ENCODE peak calls at places on chromosomes 1 and 21, in six cellular contexts. H is stimulated activated CD4-positive, alpha-beta T cell treated with anti-CD3 and anti-CD28 coated beads, Interleukin-4, amount 100 ng/mL, for 1 hour; T is fibroblast of mammary gland; Y is HFF-Myc; U is GM04504; I is kidney. R is an unnamed sample.

GRCh38 chr1:16618719-16619118 is 5.4 kb upstream of the NBPF1 start:
- DNase-seq in U (no peak), Y (no peak), I (peak), T (no peak), H (no peak), R (peak)

GRCh38 chr21:35275776-35276175 is 226.7 kb upstream of the RUNX1 start:
- DNase-seq in Y (no peak), U (no peak), I (no peak), T (no peak), H (no peak), R (no peak)

GRCh38 chr1:201142011-201142853 is 12.0 kb downstream of the TMEM9 start:
- DNase-seq in T (peak), I (peak), H (no peak), U (no peak), Y (no peak), R (no peak)

GRCh38 chr1:47507921-47508894 is 70.4 kb downstream of the FOXD2 start:
- DNase-seq in H (peak), U (no peak), Y (no peak), I (peak), T (no peak), R (no peak)

GRCh38 chr1:214581785-214582184 is 21.2 kb upstream of the CENPF start:
- DNase-seq in U (peak), I (no peak), Y (peak), T (peak), H (no peak), R (no peak)

GRCh38 chr1:25692560-25692959 is 76.0 kb downstream of the MAN1C1 start:
- DNase-seq in Y (no peak), T (no peak), H (peak), I (no peak), U (no peak), R (no peak)

GRCh38 chr21:32916088-32916487 is 109.6 kb upstream of the OLIG2 start:
- DNase-seq in I (no peak), U (no peak), Y (no peak), H (no peak), T (no peak), R (no peak)

GRCh38 chr21:24727803-24728425 is 879.4 kb downstream of the MRPL39 start:
- DNase-seq in T (no peak), U (no peak), I (no peak), H (no peak), Y (no peak), R (no peak)

GRCh38 chr1:33239487-33239886 is 16.8 kb upstream of the ZNF362 start:
- DNase-seq in U (no peak), I (no peak), T (no peak), H (no peak), Y (no peak), R (no peak)

GRCh38 chr21:36504067-36505058 is 24.4 kb upstream of the CLDN14 start:
- DNase-seq in I (no peak), U (no peak), T (peak), Y (no peak), H (no peak), R (peak)

GRCh38 chr21:18382141-18382540 is 21.4 kb downstream of the TMPRSS15 start:
- DNase-seq in T (no peak), Y (no peak), H (no peak), U (no peak), I (no peak), R (no peak)

GRCh38 chr1:50568782-50569181 is 145.5 kb upstream of the DMRTA2 start:
- DNase-seq in Y (no peak), T (no peak), H (no peak), I (no peak), U (no peak), R (no peak)

GRCh38 chr1:31238986-31239613 is 587 bp downstream of the NKAIN1 start:
- DNase-seq in I (peak), H (no peak), U (no peak), Y (no peak), T (no peak), R (peak)

GRCh38 chr21:22421416-22422190 is 1423.4 kb downstream of the NCAM2 start:
- DNase-seq in H (no peak), I (no peak), U (no peak), Y (no peak), T (no peak), R (no peak)

GRCh38 chr21:34179204-34179935 is 106.0 kb downstream of the MRPS6 start:
- DNase-seq in U (no peak), T (no peak), H (no peak), I (no peak), Y (no peak), R (no peak)

GRCh38 chr1:53001128-53001527 is 60.9 kb upstream of the PODN start:
- DNase-seq in T (no peak), U (no peak), Y (no peak), H (no peak), I (no peak), R (no peak)

GRCh38 chr1:58155418-58156123 is 391.0 kb downstream of the OMA1 start:
- DNase-seq in U (no peak), I (no peak), H (no peak), Y (no peak), T (peak), R (no peak)